ENCODE peak calls at places on chromosome 18, in ten cellular contexts. One of them, this sample, is unnamed.

GRCh38 chr18:35073186-35074105 is 32.2 kb downstream of the MAPRE2 start:
- DNase-seq in endodermal cell: no peak
- DNase-seq in fibroblast of lung: peak; percentile 37
- DNase-seq in mammary epithelial cell: peak; percentile 26
- DNase-seq in GM12878: no peak
- DNase-seq in endothelial cell of umbilical vein: peak; percentile 85
- DNase-seq in kidney: no peak
- DNase-seq in neural progenitor cell: no peak
- DNase-seq in SK-N-SH: no peak
- DNase-seq in keratinocyte: no peak
- DNase-seq in this sample: no peak

GRCh38 chr18:30915336-30915988 is 127.1 kb downstream of the DSC3 start:
- DNase-seq in endodermal cell: no peak
- DNase-seq in fibroblast of lung: no peak
- DNase-seq in mammary epithelial cell: no peak
- DNase-seq in GM12878: no peak
- DNase-seq in endothelial cell of umbilical vein: no peak
- DNase-seq in kidney: no peak
- DNase-seq in neural progenitor cell: no peak
- DNase-seq in SK-N-SH: no peak
- DNase-seq in keratinocyte: no peak
- DNase-seq in this sample: no peak

GRCh38 chr18:3794537-3795348 is 344.8 kb downstream of the TGIF1 start:
- DNase-seq in endodermal cell: peak; percentile 81
- DNase-seq in fibroblast of lung: peak; percentile 96
- DNase-seq in mammary epithelial cell: peak; percentile 95
- DNase-seq in GM12878: no peak
- DNase-seq in endothelial cell of umbilical vein: peak; percentile 97
- DNase-seq in kidney: no peak
- DNase-seq in neural progenitor cell: no peak
- DNase-seq in SK-N-SH: no peak
- DNase-seq in keratinocyte: peak; percentile 76
- DNase-seq in this sample: no peak

GRCh38 chr18:76483780-76484179 is 11.3 kb downstream of the ZNF516 start:
- DNase-seq in endodermal cell: peak; percentile 35
- DNase-seq in fibroblast of lung: no peak
- DNase-seq in mammary epithelial cell: no peak
- DNase-seq in GM12878: no peak
- DNase-seq in endothelial cell of umbilical vein: no peak
- DNase-seq in kidney: no peak
- DNase-seq in neural progenitor cell: no peak
- DNase-seq in SK-N-SH: no peak
- DNase-seq in keratinocyte: no peak
- DNase-seq in this sample: no peak

GRCh38 chr18:58567453-58568196 is 61.3 kb downstream of the ALPK2 start:
- DNase-seq in endodermal cell: no peak
- DNase-seq in fibroblast of lung: peak; percentile 98
- DNase-seq in mammary epithelial cell: peak; percentile 98
- DNase-seq in GM12878: no peak
- DNase-seq in endothelial cell of umbilical vein: no peak
- DNase-seq in kidney: no peak
- DNase-seq in neural progenitor cell: no peak
- DNase-seq in SK-N-SH: no peak
- DNase-seq in keratinocyte: peak; percentile 97
- DNase-seq in this sample: no peak

GRCh38 chr18:23631746-23632145 is 31.0 kb downstream of the ANKRD29 start:
- DNase-seq in endodermal cell: peak; percentile 69
- DNase-seq in fibroblast of lung: no peak
- DNase-seq in mammary epithelial cell: peak; percentile 86
- DNase-seq in GM12878: no peak
- DNase-seq in endothelial cell of umbilical vein: no peak
- DNase-seq in kidney: no peak
- DNase-seq in neural progenitor cell: peak; percentile 48
- DNase-seq in SK-N-SH: peak; percentile 58
- DNase-seq in keratinocyte: peak; percentile 54
- DNase-seq in this sample: no peak

GRCh38 chr18:3037423-3037915 is 24.5 kb upstream of the LPIN2 start:
- DNase-seq in endodermal cell: peak; percentile 18
- DNase-seq in fibroblast of lung: peak; percentile 76
- DNase-seq in mammary epithelial cell: peak; percentile 72
- DNase-seq in GM12878: peak; percentile 77
- DNase-seq in endothelial cell of umbilical vein: peak; percentile 76
- DNase-seq in kidney: no peak
- DNase-seq in neural progenitor cell: no peak
- DNase-seq in SK-N-SH: no peak
- DNase-seq in keratinocyte: no peak
- DNase-seq in this sample: peak; percentile 43

GRCh38 chr18:39624934-39625333 is 2059.3 kb upstream of the CELF4 start:
- DNase-seq in endodermal cell: no peak
- DNase-seq in fibroblast of lung: peak; percentile 51
- DNase-seq in mammary epithelial cell: peak; percentile 63
- DNase-seq in GM12878: no peak
- DNase-seq in endothelial cell of umbilical vein: peak; percentile 13
- DNase-seq in kidney: no peak
- DNase-seq in neural progenitor cell: no peak
- DNase-seq in SK-N-SH: no peak
- DNase-seq in keratinocyte: peak; percentile 13
- DNase-seq in this sample: no peak

GRCh38 chr18:58054041-58054733 is 10.2 kb downstream of the NEDD4L start:
- DNase-seq in endodermal cell: peak; percentile 68
- DNase-seq in fibroblast of lung: peak; percentile 45
- DNase-seq in mammary epithelial cell: peak; percentile 63
- DNase-seq in GM12878: no peak
- DNase-seq in endothelial cell of umbilical vein: no peak
- DNase-seq in kidney: no peak
- DNase-seq in neural progenitor cell: peak; percentile 29
- DNase-seq in SK-N-SH: no peak
- DNase-seq in keratinocyte: no peak
- DNase-seq in this sample: no peak

GRCh38 chr18:52228158-52228557 is 111.8 kb upstream of the DCC start:
- DNase-seq in endodermal cell: no peak
- DNase-seq in fibroblast of lung: no peak
- DNase-seq in mammary epithelial cell: no peak
- DNase-seq in GM12878: no peak
- DNase-seq in endothelial cell of umbilical vein: no peak
- DNase-seq in kidney: no peak
- DNase-seq in neural progenitor cell: peak; percentile 16
- DNase-seq in SK-N-SH: no peak
- DNase-seq in keratinocyte: no peak
- DNase-seq in this sample: no peak

GRCh38 chr18:35114305-35114704 is 73.1 kb downstream of the MAPRE2 start:
- DNase-seq in endodermal cell: no peak
- DNase-seq in fibroblast of lung: no peak
- DNase-seq in mammary epithelial cell: no peak
- DNase-seq in GM12878: no peak
- DNase-seq in endothelial cell of umbilical vein: no peak
- DNase-seq in kidney: no peak
- DNase-seq in neural progenitor cell: no peak
- DNase-seq in SK-N-SH: no peak
- DNase-seq in keratinocyte: no peak
- DNase-seq in this sample: no peak

DNA sequence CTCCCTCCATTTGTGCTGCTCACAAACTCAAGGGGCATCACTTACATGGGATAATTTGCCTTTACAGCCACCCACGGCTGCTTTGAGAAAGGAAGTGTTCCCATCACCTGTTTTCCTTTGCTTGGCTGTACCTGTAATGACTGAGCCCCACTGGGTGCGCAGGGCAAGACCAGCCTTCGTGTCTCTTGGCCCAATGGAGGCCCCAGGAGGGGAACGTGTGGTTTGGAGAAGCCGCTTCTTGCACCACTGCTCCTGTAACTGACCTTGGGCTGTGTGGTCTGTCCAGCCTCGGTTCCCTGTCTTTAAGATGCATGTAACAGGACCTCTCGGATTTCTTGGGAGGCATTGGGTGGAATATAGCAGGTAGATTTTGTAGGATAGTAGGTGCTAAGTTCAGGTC is 41.1 kb downstream of the LDLRAD4 start:
- DNase-seq in endodermal cell: no peak
- DNase-seq in fibroblast of lung: no peak
- DNase-seq in mammary epithelial cell: no peak
- DNase-seq in GM12878: no peak
- DNase-seq in endothelial cell of umbilical vein: no peak
- DNase-seq in kidney: no peak
- DNase-seq in neural progenitor cell: no peak
- DNase-seq in SK-N-SH: no peak
- DNase-seq in keratinocyte: no peak
- DNase-seq in this sample: no peak
- H3K36me3 ChIP-seq in endodermal cell: no peaks in the 10 kb centered on the region
- H3K36me3 ChIP-seq in fibroblast of lung: no peaks in the 10 kb centered on the region
- H3K36me3 ChIP-seq in mammary epithelial cell: no peaks in the 10 kb centered on the region
- H3K36me3 ChIP-seq in GM12878: no peaks in the 10 kb centered on the region
- H3K36me3 ChIP-seq in endothelial cell of umbilical vein: no peaks in the 10 kb centered on the region
- H3K36me3 ChIP-seq in kidney: no peaks in the 10 kb centered on the region
- H3K36me3 ChIP-seq in neural progenitor cell: no peaks in the 10 kb centered on the region
- H3K36me3 ChIP-seq in SK-N-SH: no peaks in the 10 kb centered on the region
- H3K36me3 ChIP-seq in keratinocyte: no peaks in the 10 kb centered on the region
- H3K36me3 ChIP-seq in this sample: no peaks in the 10 kb centered on the region

GRCh38 chr18:13712400-13713131 is 13.8 kb downstream of the FAM210A start:
- DNase-seq in endodermal cell: no peak
- DNase-seq in fibroblast of lung: no peak
- DNase-seq in mammary epithelial cell: no peak
- DNase-seq in GM12878: no peak
- DNase-seq in endothelial cell of umbilical vein: peak; percentile 6
- DNase-seq in kidney: no peak
- DNase-seq in neural progenitor cell: no peak
- DNase-seq in SK-N-SH: no peak
- DNase-seq in keratinocyte: no peak
- DNase-seq in this sample: no peak

GRCh38 chr18:13710460-13710859 is 15.9 kb downstream of the FAM210A start:
- DNase-seq in endodermal cell: no peak
- DNase-seq in fibroblast of lung: peak; percentile 12
- DNase-seq in mammary epithelial cell: peak; percentile 99
- DNase-seq in GM12878: no peak
- DNase-seq in endothelial cell of umbilical vein: no peak
- DNase-seq in kidney: no peak
- DNase-seq in neural progenitor cell: no peak
- DNase-seq in SK-N-SH: no peak
- DNase-seq in keratinocyte: peak; percentile 80
- DNase-seq in this sample: no peak

GRCh38 chr18:13716916-13717315 is 9.4 kb downstream of the FAM210A start:
- DNase-seq in endodermal cell: no peak
- DNase-seq in fibroblast of lung: no peak
- DNase-seq in mammary epithelial cell: no peak
- DNase-seq in GM12878: no peak
- DNase-seq in endothelial cell of umbilical vein: no peak
- DNase-seq in kidney: no peak
- DNase-seq in neural progenitor cell: no peak
- DNase-seq in SK-N-SH: no peak
- DNase-seq in keratinocyte: no peak
- DNase-seq in this sample: no peak

DNA sequence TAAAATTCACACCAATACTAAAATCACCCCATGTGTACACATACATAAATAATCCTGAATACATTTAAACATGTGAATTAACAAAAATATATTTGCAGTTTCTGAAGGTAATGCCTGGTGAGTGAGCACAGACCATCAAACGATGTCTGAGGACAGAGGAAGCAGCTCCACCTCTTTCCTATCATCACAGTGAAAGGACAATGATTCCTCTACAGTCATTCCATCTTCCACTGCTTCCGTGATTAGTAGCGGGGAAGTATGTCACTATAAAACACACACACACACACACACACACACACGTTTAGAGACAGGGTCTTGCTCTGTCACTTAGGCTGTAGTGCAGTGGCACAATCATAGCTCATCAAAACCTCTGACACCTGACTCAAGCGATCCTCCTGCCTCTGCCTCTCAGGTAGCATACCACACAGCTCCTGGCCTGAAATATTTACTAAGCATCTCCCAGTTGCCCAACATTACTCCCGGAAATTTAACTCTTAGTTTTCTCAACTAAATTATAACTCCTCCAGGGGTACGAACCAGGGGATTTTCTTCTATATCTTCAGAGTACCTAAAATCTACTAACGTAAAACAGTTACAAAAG is 12.8 kb downstream of the FAM210A start:
- DNase-seq in endodermal cell: no peak
- DNase-seq in fibroblast of lung: no peak
- DNase-seq in mammary epithelial cell: no peak
- DNase-seq in GM12878: no peak
- DNase-seq in endothelial cell of umbilical vein: no peak
- DNase-seq in kidney: no peak
- DNase-seq in neural progenitor cell: no peak
- DNase-seq in SK-N-SH: no peak
- DNase-seq in keratinocyte: no peak
- DNase-seq in this sample: no peak
- H3K9ac ChIP-seq in endodermal cell: no peak overlapping the region
- H3K9ac ChIP-seq in fibroblast of lung: no peak overlapping the region
- H3K9ac ChIP-seq in mammary epithelial cell: no peak overlapping the region
- H3K9ac ChIP-seq in GM12878: no peak overlapping the region
- H3K9ac ChIP-seq in endothelial cell of umbilical vein: no peak overlapping the region
- H3K9ac ChIP-seq in kidney: no peak overlapping the region
- H3K9ac ChIP-seq in neural progenitor cell: no peak overlapping the region
- H3K9ac ChIP-seq in SK-N-SH: no peak overlapping the region
- H3K9ac ChIP-seq in keratinocyte: no peak overlapping the region
- H3K9ac ChIP-seq in this sample: no peak overlapping the region

GRCh38 chr18:79962835-79963657 is 1.4 kb upstream of the HSBP1L1 start:
- DNase-seq in endodermal cell: no peak
- DNase-seq in fibroblast of lung: no peak
- DNase-seq in mammary epithelial cell: no peak
- DNase-seq in GM12878: peak; percentile 84
- DNase-seq in endothelial cell of umbilical vein: no peak
- DNase-seq in kidney: no peak
- DNase-seq in neural progenitor cell: peak; percentile 25
- DNase-seq in SK-N-SH: no peak
- DNase-seq in keratinocyte: no peak
- DNase-seq in this sample: peak; percentile 32
- TF ChIP-seq CTCF in endodermal cell: peak; percentile 19
- TF ChIP-seq CTCF in fibroblast of lung: no peak
- TF ChIP-seq CTCF in mammary epithelial cell: no peak
- TF ChIP-seq CTCF in GM12878: peak; percentile 70
- TF ChIP-seq CTCF in endothelial cell of umbilical vein: no peak
- TF ChIP-seq CTCF in kidney: no peak
- TF ChIP-seq CTCF in neural progenitor cell: no peak
- TF ChIP-seq CTCF in SK-N-SH: no peak
- TF ChIP-seq CTCF in keratinocyte: no peak
- TF ChIP-seq CTCF in this sample: no peak

DNA sequence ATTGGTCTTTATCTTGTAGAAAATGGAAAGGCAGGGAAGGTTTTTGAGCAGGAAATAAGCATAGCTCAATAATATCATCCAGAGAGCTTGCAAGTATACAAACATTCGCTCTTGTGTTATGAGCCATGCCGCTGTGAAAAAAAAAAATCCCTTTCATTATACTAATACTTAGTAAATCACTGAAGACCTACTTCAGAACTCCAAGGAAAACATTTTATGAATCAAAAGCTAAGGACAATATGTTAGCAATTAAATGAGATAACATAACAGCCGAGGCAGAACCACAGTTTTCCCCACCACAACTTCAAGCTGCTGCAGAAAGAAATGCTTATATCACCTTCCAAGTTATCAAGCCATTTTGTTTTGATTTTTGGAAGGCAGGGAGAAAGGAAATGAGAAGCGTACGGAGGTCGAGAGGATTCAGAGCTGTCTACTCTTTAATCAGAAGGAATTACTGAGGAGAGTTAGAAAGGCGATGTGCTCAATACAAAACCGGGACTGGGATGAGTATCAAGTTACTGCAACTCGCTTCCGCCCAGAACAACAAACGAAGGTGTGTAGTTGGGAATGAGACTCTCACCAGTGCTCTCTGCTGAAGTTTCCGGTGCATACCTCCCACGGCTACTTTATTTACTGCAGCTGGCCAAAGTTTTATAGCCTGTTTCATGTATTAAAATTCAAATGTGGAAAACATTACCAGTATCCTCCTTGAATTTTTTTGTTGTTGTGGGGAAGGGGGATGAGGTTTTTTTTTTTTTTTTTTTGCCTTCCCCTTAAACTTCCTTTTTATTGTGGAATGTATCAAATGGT is 292.1 kb upstream of the CCDC68 start:
- DNase-seq in endodermal cell: no peak
- DNase-seq in fibroblast of lung: no peak
- DNase-seq in mammary epithelial cell: no peak
- DNase-seq in GM12878: no peak
- DNase-seq in endothelial cell of umbilical vein: peak; percentile 86
- DNase-seq in kidney: no peak
- DNase-seq in neural progenitor cell: peak; percentile 43
- DNase-seq in SK-N-SH: no peak
- DNase-seq in keratinocyte: no peak
- DNase-seq in this sample: peak; percentile 23
- H3K36me3 ChIP-seq in endodermal cell: peaks cover 13% of the 10 kb centered on the region
- H3K36me3 ChIP-seq in fibroblast of lung: peaks cover 3% of the 10 kb centered on the region
- H3K36me3 ChIP-seq in mammary epithelial cell: no peaks in the 10 kb centered on the region
- H3K36me3 ChIP-seq in GM12878: peaks cover 30% of the 10 kb centered on the region
- H3K36me3 ChIP-seq in endothelial cell of umbilical vein: peaks cover 22% of the 10 kb centered on the region
- H3K36me3 ChIP-seq in kidney: no peaks in the 10 kb centered on the region
- H3K36me3 ChIP-seq in neural progenitor cell: peaks cover 10% of the 10 kb centered on the region
- H3K36me3 ChIP-seq in SK-N-SH: peaks cover 44% of the 10 kb centered on the region
- H3K36me3 ChIP-seq in keratinocyte: peaks cover 2% of the 10 kb centered on the region
- H3K36me3 ChIP-seq in this sample: no peaks in the 10 kb centered on the region